ENCODE peak calls at places on chromosomes 5 and 9, in seven cellular contexts. D is heart right ventricle; B is NCI-H446; M is OCI-LY7; C is KBM-7; E is GM19239; S is stimulated activated CD4-positive, alpha-beta T cell treated with anti-CD3 and anti-CD28 coated beads, Interleukin-4, amount 100 ng/mL, for 48 hours. Y is an unnamed sample.

GRCh38 chr9:94613003-94613402 is 19.4 kb upstream of the FBP2 start:
- DNase-seq in C (peak; percentile 12), E (no peak), B (no peak), D (no peak), M (no peak), S (no peak), Y (no peak)

GRCh38 chr9:121288874-121289553 is 21.1 kb downstream of the GSN start:
- DNase-seq in S (no peak), C (no peak), D (peak; percentile 69), E (no peak), B (no peak), M (no peak), Y (peak; percentile 92)

GRCh38 chr9:90256345-90256744 is 386.3 kb downstream of the DIRAS2 start:
- DNase-seq in C (no peak), D (no peak), B (no peak), S (no peak), M (no peak), E (no peak), Y (no peak)

GRCh38 chr5:132134384-132134783 is 60.8 kb downstream of the CSF2 start:
- DNase-seq in S (no peak), E (no peak), M (no peak), C (peak; percentile 28), B (no peak), D (no peak), Y (no peak)

GRCh38 chr5:135360278-135361274 is 38.5 kb downstream of the MACROH2A1 start:
- DNase-seq in M (no peak), B (no peak), S (no peak), D (no peak), C (no peak), E (no peak), Y (no peak)

GRCh38 chr9:115494958-115495690 is 377.2 kb upstream of the TNC start:
- DNase-seq in B (no peak), C (no peak), D (no peak), E (no peak), S (no peak), M (no peak), Y (no peak)

GRCh38 chr5:109038209-109038840 is 290.6 kb downstream of the FER start:
- DNase-seq in M (no peak), C (no peak), D (no peak), S (no peak), B (no peak), E (no peak), Y (no peak)

GRCh38 chr9:130023147-130023787 is 19.7 kb downstream of the FNBP1 start:
- DNase-seq in M (peak; percentile 55), B (no peak), C (no peak), E (no peak), S (no peak), D (no peak), Y (no peak)

GRCh38 chr5:16737173-16737572 is 120.4 kb upstream of the RETREG1 start:
- DNase-seq in B (no peak), S (no peak), M (no peak), E (no peak), D (no peak), C (no peak), Y (no peak)

GRCh38 chr5:135505973-135506372 is 29.8 kb downstream of the NEUROG1 start:
- DNase-seq in C (no peak), S (no peak), M (no peak), D (no peak), B (peak; percentile 9), E (no peak), Y (no peak)

GRCh38 chr5:38434981-38435710 is 121.3 kb downstream of the LIFR start:
- DNase-seq in S (no peak), C (no peak), M (no peak), B (no peak), E (no peak), D (no peak), Y (no peak)

GRCh38 chr5:149172709-149173505 is 31.6 kb downstream of the ABLIM3 start:
- DNase-seq in S (no peak), E (no peak), C (no peak), D (no peak), B (no peak), M (no peak), Y (no peak)

GRCh38 chr5:121408778-121409177 is 442.9 kb upstream of the FTMT start:
- DNase-seq in M (no peak), S (no peak), C (no peak), D (no peak), E (no peak), B (no peak), Y (no peak)

GRCh38 chr5:4511996-4512656 is 628.0 kb upstream of the ADAMTS16 start:
- DNase-seq in E (no peak), S (no peak), D (peak; percentile 48), M (no peak), C (peak; percentile 16), B (no peak), Y (peak; percentile 7)

GRCh38 chr9:98943682-98944129 is at the start of gene COL15A1:
- DNase-seq in C (no peak), E (no peak), D (peak; percentile 40), M (no peak), S (no peak), B (no peak), Y (no peak)

GRCh38 chr5:82793808-82794419 is 283.3 kb downstream of the TMEM167A start:
- DNase-seq in E (no peak), S (peak; percentile 22), C (peak; percentile 41), D (no peak), B (no peak), M (peak; percentile 24), Y (peak; percentile 28)

GRCh38 chr5:59542841-59543825 is 350.4 kb downstream of the PDE4D start:
- DNase-seq in B (peak; percentile 62), M (no peak), S (no peak), E (no peak), C (no peak), D (peak; percentile 36), Y (peak; percentile 69)

GRCh38 chr9:120845255-120845654 is 2.5 kb upstream of the PSMD5 start:
- DNase-seq in E (no peak), B (no peak), D (no peak), S (peak; percentile 34), C (no peak), M (no peak), Y (no peak)

GRCh38 chr9:34988218-34989055 is 1.1 kb upstream of the DNAJB5 start:
- DNase-seq in D (peak; percentile 64), S (peak; percentile 37), M (no peak), C (no peak), B (no peak), E (no peak), Y (peak; percentile 72)

GRCh38 chr5:170342153-170342552 is 44.6 kb upstream of the LCP2 start:
- DNase-seq in C (no peak), B (no peak), M (no peak), E (no peak), S (no peak), D (no peak), Y (no peak)

GRCh38 chr5:138668451-138668850 is 84.8 kb upstream of the CTNNA1 start:
- DNase-seq in S (no peak), E (no peak), D (peak; percentile 55), C (no peak), M (no peak), B (no peak), Y (no peak)

GRCh38 chr9:74645007-74645639 is 148.0 kb downstream of the RORB start:
- DNase-seq in C (peak; percentile 24), M (peak; percentile 33), B (no peak), S (no peak), E (no peak), D (no peak), Y (peak; percentile 9)

GRCh38 chr9:127418037-127418471 is 6.1 kb upstream of the ZNF79 start:
- DNase-seq in D (no peak), M (peak; percentile 51), E (no peak), C (peak; percentile 62), B (no peak), S (peak; percentile 33), Y (no peak)

GRCh38 chr9:129383005-129383414 is 204.9 kb upstream of the IER5L start:
- DNase-seq in C (no peak), B (no peak), M (no peak), D (peak; percentile 66), S (no peak), E (no peak), Y (peak; percentile 23)